ENCODE peak calls at places on chromosomes 13 and 19, in ten cellular contexts. Z, U, W, L, P, E, F, M, C and O are unnamed samples.

GRCh38 chr13:93450226-93450625 is 223.6 kb downstream of the GPC6 start:
- DNase-seq in C (no peak), Z (no peak), W (peak), E (no peak), P (no peak), M (no peak), L (no peak), U (no peak), F (no peak), O (no peak)

GRCh38 chr13:46086985-46087384 is 17.8 kb downstream of the CPB2 start:
- DNase-seq in C (no peak), E (no peak), L (no peak), F (no peak), W (no peak), Z (no peak), M (no peak), U (no peak), P (no peak), O (no peak)

GRCh38 chr13:108705031-108705430 is 75.6 kb downstream of the MYO16 start:
- DNase-seq in Z (no peak), P (no peak), M (no peak), E (no peak), C (no peak), L (no peak), W (no peak), U (no peak), F (no peak), O (no peak)

GRCh38 chr19:40425450-40426287 is at the start of gene SERTAD1:
- DNase-seq in F (peak), L (peak), C (peak), P (peak), U (peak), W (peak), M (peak), E (peak), Z (peak), O (peak)

GRCh38 chr13:19152403-19152802 is 29.2 kb downstream of the TUBA3C start:
- DNase-seq in F (no peak), L (no peak), E (no peak), Z (no peak), M (no peak), P (no peak), W (no peak), C (no peak), U (no peak), O (no peak)

GRCh38 chr19:21022996-21023395 is 2.5 kb downstream of the ZNF430 start:
- DNase-seq in E (no peak), L (no peak), U (peak), C (no peak), Z (no peak), F (peak), M (no peak), W (peak), P (no peak), O (peak)

GRCh38 chr13:26653310-26653709 is 95.8 kb downstream of the WASF3 start:
- DNase-seq in E (no peak), C (no peak), W (no peak), M (no peak), L (no peak), P (no peak), U (no peak), F (no peak), Z (no peak), O (no peak)

GRCh38 chr13:48727252-48728011 is 73.7 kb downstream of the CYSLTR2 start:
- DNase-seq in W (peak), Z (no peak), M (no peak), U (no peak), C (no peak), F (no peak), E (no peak), L (no peak), P (no peak), O (no peak)

GRCh38 chr13:30742896-30743295 is 7.6 kb downstream of the ALOX5AP start:
- DNase-seq in L (no peak), E (no peak), C (no peak), M (peak), Z (no peak), F (no peak), P (no peak), W (no peak), U (no peak), O (no peak)

GRCh38 chr13:95676100-95676774 is 702 bp upstream of the DNAJC3 start:
- DNase-seq in C (peak), M (no peak), Z (no peak), E (no peak), L (peak), F (peak), P (no peak), U (no peak), W (peak), O (peak)

GRCh38 chr13:93635687-93636086 is 409.1 kb downstream of the GPC6 start:
- DNase-seq in C (no peak), P (no peak), E (no peak), L (no peak), M (no peak), F (no peak), W (peak), U (no peak), Z (no peak), O (no peak)

GRCh38 chr19:15276620-15277019 is 44.4 kb upstream of the EPHX3 start:
- DNase-seq in M (no peak), W (no peak), C (no peak), L (no peak), F (no peak), U (no peak), E (no peak), Z (no peak), P (no peak), O (no peak)

GRCh38 chr13:40116008-40116407 is 460.5 kb downstream of the COG6 start:
- DNase-seq in C (peak), F (peak), U (peak), M (peak), Z (no peak), L (no peak), P (no peak), W (peak), E (no peak), O (peak)

GRCh38 chr13:77176350-77176749 is 149.4 kb upstream of the FBXL3 start:
- DNase-seq in C (no peak), F (no peak), L (no peak), U (no peak), Z (no peak), W (peak), M (no peak), E (no peak), P (no peak), O (no peak)

GRCh38 chr13:98004107-98004506 is 50.6 kb downstream of the IPO5 start:
- DNase-seq in F (no peak), W (peak), L (no peak), E (no peak), Z (no peak), M (no peak), U (no peak), C (no peak), P (no peak), O (no peak)

GRCh38 chr19:47697863-47698609 is 15.2 kb upstream of the EHD2 start:
- DNase-seq in L (peak), P (peak), E (peak), F (peak), U (peak), W (peak), M (peak), Z (peak), C (peak), O (peak)

GRCh38 chr19:46388311-46389095 is 24.9 kb downstream of the CCDC8 start:
- DNase-seq in L (no peak), U (no peak), Z (no peak), M (no peak), E (no peak), C (no peak), W (no peak), P (no peak), F (no peak), O (no peak)

GRCh38 chr19:1270168-1270853 is 1.2 kb downstream of the CIRBP start:
- DNase-seq in L (no peak), E (no peak), M (no peak), W (no peak), C (no peak), Z (no peak), P (peak), U (no peak), F (no peak), O (no peak)

GRCh38 chr13:94454906-94455305 is 24.6 kb downstream of the DCT start:
- DNase-seq in F (no peak), E (no peak), Z (no peak), W (peak), M (no peak), P (no peak), U (no peak), L (no peak), C (no peak), O (peak)

GRCh38 chr19:29806098-29806866 is 5.5 kb upstream of the CCNE1 start:
- DNase-seq in P (peak), C (peak), U (no peak), M (peak), L (no peak), E (peak), F (no peak), Z (no peak), W (peak), O (peak)

GRCh38 chr19:10478476-10478875 is 24.7 kb downstream of the KEAP1 start:
- DNase-seq in E (no peak), P (no peak), W (peak), Z (no peak), C (no peak), U (no peak), L (no peak), F (no peak), M (no peak), O (no peak)

GRCh38 chr13:19955873-19956559 is 2.5 kb upstream of the ZMYM2 start:
- DNase-seq in C (no peak), W (no peak), F (no peak), E (no peak), U (no peak), L (no peak), M (no peak), P (no peak), Z (no peak), O (no peak)

GRCh38 chr13:25912961-25913360 is 138.9 kb downstream of the SHISA2 start:
- DNase-seq in M (no peak), L (no peak), F (no peak), Z (no peak), E (no peak), W (no peak), P (no peak), C (no peak), U (no peak), O (no peak)

GRCh38 chr13:111215081-111216047 is 100.3 kb downstream of the ARHGEF7 start:
- DNase-seq in U (no peak), E (no peak), F (no peak), C (no peak), W (no peak), L (no peak), M (no peak), Z (no peak), P (peak), O (no peak)

GRCh38 chr13:111216166-111216960 is 101.3 kb downstream of the ARHGEF7 start:
- DNase-seq in L (no peak), W (peak), C (peak), P (peak), Z (no peak), E (peak), U (peak), F (no peak), M (peak), O (peak)

GRCh38 chr13:111217661-111218060 is 102.6 kb downstream of the ARHGEF7 start:
- DNase-seq in M (no peak), E (no peak), L (no peak), C (no peak), P (no peak), W (no peak), F (no peak), Z (no peak), U (no peak), O (no peak)

GRCh38 chr13:111219306-111219705 is 101.1 kb upstream of the TEX29 start:
- DNase-seq in M (no peak), F (no peak), Z (no peak), L (no peak), P (no peak), W (peak), U (no peak), C (peak), E (no peak), O (no peak)

GRCh38 chr13:111219950-111220349 is 100.5 kb upstream of the TEX29 start:
- DNase-seq in M (no peak), Z (no peak), E (no peak), U (no peak), C (no peak), P (no peak), W (no peak), F (no peak), L (no peak), O (no peak)
- TF ChIP-seq CTCF in M (no peak), Z (no peak), E (no peak), U (no peak), C (no peak), P (no peak), W (no peak), F (no peak), L (no peak), O (no peak)

DNA sequence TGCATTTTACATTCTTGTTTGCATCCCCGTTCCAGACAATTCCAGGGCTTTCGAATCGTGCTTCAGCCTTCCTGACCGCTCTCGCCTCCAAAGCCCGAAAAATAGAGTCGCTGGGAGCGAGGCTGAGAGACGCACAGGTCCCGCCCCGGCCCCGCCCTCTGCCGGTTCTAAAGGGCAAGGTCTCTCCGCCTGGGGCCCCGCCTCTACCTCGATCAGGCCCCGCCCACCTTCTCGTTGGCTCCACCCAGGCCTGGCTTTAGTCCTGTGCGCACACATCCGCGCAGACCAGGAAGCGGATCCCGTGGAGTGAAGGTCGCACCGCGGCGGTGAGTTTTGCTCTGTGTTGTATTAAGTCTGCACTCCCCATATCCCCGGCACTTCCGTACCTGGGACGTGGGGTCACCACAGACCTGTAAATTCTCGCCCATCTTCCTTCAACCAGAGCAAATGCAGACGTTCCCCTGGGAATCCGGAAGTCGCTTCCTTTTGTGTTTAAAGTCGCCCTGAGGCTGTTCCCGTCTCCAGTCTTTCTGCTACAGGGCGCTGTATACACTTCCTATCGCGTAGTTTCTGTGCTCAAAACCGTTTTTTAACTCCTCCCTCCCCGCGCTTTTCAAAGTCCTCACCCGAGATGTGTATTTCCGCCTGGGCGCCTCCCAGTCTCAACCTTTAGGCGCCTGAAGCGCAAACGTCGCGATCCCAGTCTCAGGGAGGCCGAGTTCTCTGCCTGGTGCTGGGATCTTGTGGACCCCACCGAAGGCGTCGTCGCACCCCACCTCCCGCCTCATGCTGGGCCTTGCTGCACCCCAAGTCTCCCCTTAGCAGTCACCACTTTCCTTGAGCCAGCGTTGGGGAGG is at the start of gene ZNF701:
- DNase-seq in L (peak), C (peak), P (peak), F (peak), W (peak), U (peak), Z (peak), E (peak), M (peak), O (peak)
- TF ChIP-seq CTCF in L (peak), C (peak), P (peak), F (no peak), W (no peak), U (no peak), Z (peak), E (peak), M (peak), O (peak)

GRCh38 chr19:49987159-49987698 is 26.3 kb upstream of the SIGLEC11 start:
- DNase-seq in Z (peak), W (peak), P (peak), U (peak), E (peak), L (peak), C (peak), M (peak), F (peak), O (peak)
- TF ChIP-seq CTCF in Z (no peak), W (peak), P (no peak), U (no peak), E (no peak), L (no peak), C (no peak), M (no peak), F (no peak), O (no peak)

GRCh38 chr19:3227054-3227626 is 2.7 kb downstream of the CELF5 start:
- DNase-seq in M (no peak), L (no peak), E (no peak), C (no peak), W (no peak), U (no peak), Z (no peak), F (no peak), P (no peak), O (no peak)

GRCh38 chr19:3222709-3223108 is 1.8 kb upstream of the CELF5 start:
- DNase-seq in E (no peak), C (no peak), U (no peak), Z (no peak), F (no peak), W (no peak), L (no peak), P (no peak), M (no peak), O (no peak)

GRCh38 chr19:3220576-3220975 is 3.9 kb upstream of the CELF5 start:
- DNase-seq in L (no peak), P (no peak), U (no peak), F (no peak), M (no peak), W (no peak), C (no peak), Z (no peak), E (no peak), O (no peak)

GRCh38 chr19:3225677-3226093 is 1.2 kb downstream of the CELF5 start:
- DNase-seq in Z (no peak), L (no peak), E (no peak), P (no peak), U (no peak), F (no peak), C (no peak), W (no peak), M (no peak), O (no peak)

DNA sequence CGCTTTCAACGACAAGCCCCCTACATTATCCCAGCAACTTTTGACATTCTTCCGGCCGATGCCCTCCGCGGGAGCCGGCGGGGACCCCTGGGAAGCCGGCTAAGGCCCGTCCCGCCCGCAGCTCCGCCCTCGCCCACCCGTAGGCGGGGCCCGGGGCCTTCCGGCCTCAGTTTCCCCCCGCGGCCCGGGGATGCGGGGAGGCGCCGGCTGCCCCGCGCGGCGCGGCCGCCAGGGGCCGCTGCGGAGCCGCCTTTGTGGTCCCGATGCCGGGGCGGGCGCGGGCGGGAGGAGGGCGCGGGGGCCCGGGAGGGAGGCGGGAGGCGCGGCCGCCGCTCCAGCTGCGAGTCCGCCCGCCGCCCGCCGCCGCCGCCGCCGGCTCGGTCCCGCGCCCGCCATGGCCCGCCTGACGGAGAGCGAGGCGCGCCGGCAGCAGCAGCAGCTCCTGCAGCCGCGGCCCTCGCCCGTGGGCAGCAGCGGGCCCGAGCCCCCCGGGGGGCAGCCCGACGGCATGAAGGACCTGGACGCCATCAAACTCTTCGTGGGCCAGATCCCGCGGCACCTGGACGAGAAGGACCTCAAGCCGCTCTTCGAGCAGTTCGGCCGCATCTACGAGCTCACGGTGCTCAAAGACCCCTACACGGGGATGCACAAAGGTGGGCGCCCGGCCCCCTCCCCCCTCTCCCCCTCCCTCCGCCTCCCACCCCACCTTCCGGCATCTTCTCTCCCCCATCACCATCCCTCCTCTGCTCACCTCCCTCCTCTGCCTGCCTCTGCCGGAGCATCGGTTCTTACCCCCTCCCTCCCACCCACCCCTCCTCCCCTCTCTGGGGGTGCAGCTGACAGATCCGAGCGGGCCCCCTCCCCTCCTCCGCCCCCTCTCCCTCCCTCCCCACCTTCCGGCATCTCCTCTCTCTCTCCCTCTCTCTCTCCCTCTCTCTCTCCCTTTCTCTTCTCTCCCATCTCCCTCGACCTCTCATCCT is at the start of gene CELF5:
- DNase-seq in P (peak), L (peak), E (peak), C (peak), F (no peak), M (peak), W (peak), U (peak), Z (no peak), O (peak)
- TF ChIP-seq CTCF in P (peak), L (peak), E (peak), C (peak), F (peak), M (no peak), W (no peak), U (peak), Z (no peak), O (peak)

DNA sequence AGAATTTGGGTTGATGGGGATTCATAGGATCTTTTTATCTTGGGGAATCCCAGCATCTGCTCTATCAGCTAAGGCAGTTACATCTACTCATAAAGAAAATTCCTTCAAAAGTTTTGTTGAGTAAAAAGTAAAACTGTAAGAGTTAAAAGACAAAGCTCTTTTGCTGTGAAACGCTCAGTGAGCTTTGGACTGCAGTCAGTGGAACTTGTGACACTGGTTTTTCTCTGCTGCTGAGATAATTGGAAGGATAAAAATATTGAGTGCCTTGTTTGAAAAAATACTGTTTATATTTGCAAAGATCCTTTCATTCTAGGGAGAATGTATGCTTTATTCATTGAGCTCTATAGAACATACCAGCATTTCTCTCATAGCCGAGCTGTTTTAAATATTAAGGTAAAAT is 5.3 kb downstream of the NAXD start:
- DNase-seq in Z (no peak), E (no peak), C (no peak), L (no peak), U (no peak), W (no peak), P (no peak), F (no peak), M (no peak), O (no peak)
- TF ChIP-seq CTCF in Z (no peak), E (no peak), C (no peak), L (no peak), U (no peak), W (no peak), P (no peak), F (no peak), M (no peak), O (no peak)

GRCh38 chr19:53809518-53810186 is 14.5 kb downstream of the NLRP12 start:
- DNase-seq in F (no peak), C (no peak), W (no peak), M (no peak), P (no peak), Z (no peak), U (no peak), E (peak), L (peak), O (peak)
- TF ChIP-seq CTCF in F (peak), C (no peak), W (no peak), M (peak), P (no peak), Z (no peak), U (no peak), E (peak), L (peak), O (no peak)